ENCODE peak calls at places on chromosomes 2 and 18, in five cellular contexts. One of them, this sample, is unnamed.

GRCh38 chr2:239887604-239888003 is 137.5 kb downstream of the NDUFA10 start:
- DNase-seq in NAMALWA: no peak
- DNase-seq in activated CD4-positive, alpha-beta T cell treated with anti-CD3 and anti-CD28 coated beads for 24 hours: no peak
- DNase-seq in 8988T: no peak
- DNase-seq in naive thymus-derived CD8-positive, alpha-beta T cell: no peak
- DNase-seq in this sample: no peak

GRCh38 chr2:121319941-121320340 is 34.9 kb upstream of the TFCP2L1 start:
- DNase-seq in NAMALWA: no peak
- DNase-seq in activated CD4-positive, alpha-beta T cell treated with anti-CD3 and anti-CD28 coated beads for 24 hours: no peak
- DNase-seq in 8988T: no peak
- DNase-seq in naive thymus-derived CD8-positive, alpha-beta T cell: no peak
- DNase-seq in this sample: no peak

GRCh38 chr2:46297546-46298271 is 502 bp downstream of the EPAS1 start:
- DNase-seq in NAMALWA: peak
- DNase-seq in activated CD4-positive, alpha-beta T cell treated with anti-CD3 and anti-CD28 coated beads for 24 hours: peak
- DNase-seq in 8988T: peak
- DNase-seq in naive thymus-derived CD8-positive, alpha-beta T cell: peak
- DNase-seq in this sample: no peak

GRCh38 chr2:218745559-218746469 is 35.2 kb downstream of the TTLL4 start:
- DNase-seq in NAMALWA: no peak
- DNase-seq in activated CD4-positive, alpha-beta T cell treated with anti-CD3 and anti-CD28 coated beads for 24 hours: no peak
- DNase-seq in 8988T: no peak
- DNase-seq in naive thymus-derived CD8-positive, alpha-beta T cell: no peak
- DNase-seq in this sample: no peak

GRCh38 chr2:32565902-32566301 is 61.9 kb upstream of the TTC27 start:
- DNase-seq in NAMALWA: no peak
- DNase-seq in activated CD4-positive, alpha-beta T cell treated with anti-CD3 and anti-CD28 coated beads for 24 hours: no peak
- DNase-seq in 8988T: no peak
- DNase-seq in naive thymus-derived CD8-positive, alpha-beta T cell: no peak
- DNase-seq in this sample: peak

GRCh38 chr2:75801234-75801982 is 90.7 kb upstream of the GCFC2 start:
- DNase-seq in NAMALWA: no peak
- DNase-seq in activated CD4-positive, alpha-beta T cell treated with anti-CD3 and anti-CD28 coated beads for 24 hours: no peak
- DNase-seq in 8988T: no peak
- DNase-seq in naive thymus-derived CD8-positive, alpha-beta T cell: no peak
- DNase-seq in this sample: no peak

GRCh38 chr18:9097349-9097748 is 5.2 kb upstream of the NDUFV2 start:
- DNase-seq in NAMALWA: no peak
- DNase-seq in activated CD4-positive, alpha-beta T cell treated with anti-CD3 and anti-CD28 coated beads for 24 hours: no peak
- DNase-seq in 8988T: no peak
- DNase-seq in naive thymus-derived CD8-positive, alpha-beta T cell: no peak
- DNase-seq in this sample: no peak

GRCh38 chr2:32712870-32713269 is 85.0 kb downstream of the TTC27 start:
- DNase-seq in NAMALWA: no peak
- DNase-seq in activated CD4-positive, alpha-beta T cell treated with anti-CD3 and anti-CD28 coated beads for 24 hours: no peak
- DNase-seq in 8988T: no peak
- DNase-seq in naive thymus-derived CD8-positive, alpha-beta T cell: no peak
- DNase-seq in this sample: no peak

GRCh38 chr2:118763797-118764196 is 83.7 kb downstream of the EN1 start:
- DNase-seq in NAMALWA: no peak
- DNase-seq in activated CD4-positive, alpha-beta T cell treated with anti-CD3 and anti-CD28 coated beads for 24 hours: no peak
- DNase-seq in 8988T: peak
- DNase-seq in naive thymus-derived CD8-positive, alpha-beta T cell: no peak
- DNase-seq in this sample: no peak

GRCh38 chr2:56183643-56184499 is at the start of gene CCDC85A:
- DNase-seq in NAMALWA: peak
- DNase-seq in activated CD4-positive, alpha-beta T cell treated with anti-CD3 and anti-CD28 coated beads for 24 hours: peak
- DNase-seq in 8988T: peak
- DNase-seq in naive thymus-derived CD8-positive, alpha-beta T cell: peak
- DNase-seq in this sample: peak

GRCh38 chr2:32752205-32752604 is 124.4 kb downstream of the TTC27 start:
- DNase-seq in NAMALWA: no peak
- DNase-seq in activated CD4-positive, alpha-beta T cell treated with anti-CD3 and anti-CD28 coated beads for 24 hours: no peak
- DNase-seq in 8988T: no peak
- DNase-seq in naive thymus-derived CD8-positive, alpha-beta T cell: no peak
- DNase-seq in this sample: no peak

This sample was measured in OCI-LY7.